ENCODE peak calls at places on chromosomes 2 and 18, in nine cellular contexts. U is fibroblast of lung, C is K562, M is transverse colon, G is epithelial cell of esophagus, R is right lobe of liver, N is GM12865, E is fibroblast of villous mesenchyme, B is A549. T is an unnamed sample.

GRCh38 chr18:73577365-73577764 is 570.3 kb downstream of the FBXO15 start:
- DNase-seq in G (peak; percentile 32), N (no peak), B (no peak), C (no peak), R (no peak), E (no peak), U (peak; percentile 35), M (no peak), T (no peak)

GRCh38 chr18:76455015-76455676 is 39.9 kb downstream of the ZNF516 start:
- DNase-seq in M (no peak), B (no peak), R (no peak), E (peak; percentile 68), G (no peak), C (no peak), U (peak; percentile 24), N (no peak), T (no peak)

GRCh38 chr18:40159141-40160017 is 1795.7 kb upstream of the PIK3C3 start:
- DNase-seq in N (peak; percentile 5), E (peak; percentile 19), U (peak; percentile 80), M (no peak), R (no peak), C (peak; percentile 13), B (no peak), G (peak; percentile 52), T (peak; percentile 24)

GRCh38 chr2:126399001-126399400 is 257.0 kb upstream of the GYPC start:
- DNase-seq in G (no peak), U (no peak), M (no peak), R (no peak), B (no peak), N (peak; percentile 6), C (peak; percentile 21), E (no peak), T (no peak)

GRCh38 chr2:188478724-188479123 is 187.1 kb downstream of the GULP1 start:
- DNase-seq in B (no peak), M (no peak), R (no peak), U (no peak), E (no peak), C (no peak), N (peak; percentile 36), G (peak; percentile 63), T (peak; percentile 12)

GRCh38 chr2:240405654-240406313 is 29.7 kb upstream of the GPC1 start:
- DNase-seq in B (no peak), G (no peak), E (no peak), C (no peak), M (no peak), N (no peak), U (no peak), R (no peak), T (no peak)

GRCh38 chr2:34305587-34305986 is 706.5 kb upstream of the FAM98A start:
- DNase-seq in E (no peak), R (no peak), G (no peak), U (no peak), N (no peak), B (no peak), C (no peak), M (no peak), T (no peak)

GRCh38 chr2:99880148-99880983 is 262.0 kb downstream of the AFF3 start:
- DNase-seq in E (peak; percentile 69), M (no peak), R (no peak), G (peak; percentile 48), C (no peak), N (no peak), B (no peak), U (peak; percentile 82), T (peak; percentile 48)

GRCh38 chr2:145200307-145200706 is 680.4 kb upstream of the ZEB2 start:
- DNase-seq in R (no peak), N (no peak), E (no peak), G (no peak), M (no peak), B (no peak), U (no peak), C (no peak), T (no peak)

GRCh38 chr2:239399404-239399999 is 1.3 kb downstream of the HDAC4 start:
- DNase-seq in E (peak; percentile 59), U (no peak), R (peak; percentile 75), B (peak; percentile 8), G (peak; percentile 17), N (peak; percentile 50), M (peak; percentile 71), C (peak; percentile 51), T (peak; percentile 41)

GRCh38 chr18:37335337-37335736 is 230.3 kb downstream of the CELF4 start:
- DNase-seq in U (no peak), M (no peak), B (no peak), E (no peak), R (no peak), G (no peak), N (no peak), C (no peak), T (no peak)

GRCh38 chr2:102262218-102263129 is 48.9 kb upstream of the IL1RL1 start:
- DNase-seq in M (no peak), G (no peak), B (no peak), R (no peak), U (peak; percentile 43), C (no peak), N (no peak), E (peak; percentile 72), T (peak; percentile 42)

DNA sequence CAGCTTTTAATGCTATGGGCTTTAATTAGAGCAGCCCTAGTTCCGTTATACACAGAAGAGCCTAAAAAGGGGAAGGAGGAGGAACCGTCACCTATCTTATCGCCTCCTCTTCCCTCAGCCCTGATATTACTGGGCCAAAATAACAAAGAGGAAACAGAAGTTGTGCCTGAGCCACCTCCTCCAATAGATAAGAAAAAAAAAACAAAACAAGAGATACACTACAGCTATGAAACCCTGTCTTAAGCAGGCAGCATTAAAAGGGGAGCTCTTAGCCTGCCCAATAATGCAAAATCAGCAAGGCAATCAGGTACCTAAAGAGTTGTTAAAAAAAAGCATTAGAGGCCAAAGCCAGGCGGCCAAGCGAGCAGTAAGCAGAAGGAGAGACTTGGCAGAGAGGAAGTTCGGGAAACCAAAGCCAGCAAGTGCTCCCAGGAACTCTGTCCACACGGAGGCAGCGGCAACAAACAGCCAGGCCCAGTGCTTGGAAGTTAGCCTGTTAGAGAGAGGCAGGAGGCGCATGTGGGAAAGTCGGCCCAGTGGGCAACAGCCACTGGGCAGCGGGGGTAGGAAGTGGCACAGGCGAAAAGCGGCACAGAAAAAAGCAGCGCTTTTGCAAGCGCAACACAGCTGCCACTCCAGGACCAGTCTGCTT is 41.8 kb upstream of the PDK1 start:
- DNase-seq in R (peak; percentile 20), B (no peak), U (no peak), E (no peak), C (peak; percentile 38), N (no peak), G (no peak), M (no peak), T (no peak)
- H3K4me3 ChIP-seq in R (no peak overlapping the region), B (no peak overlapping the region), U (no peak overlapping the region), E (no peak overlapping the region), C (no peak overlapping the region), N (no peak overlapping the region), G (no peak overlapping the region), M (no peak overlapping the region), T (no peak overlapping the region)

DNA sequence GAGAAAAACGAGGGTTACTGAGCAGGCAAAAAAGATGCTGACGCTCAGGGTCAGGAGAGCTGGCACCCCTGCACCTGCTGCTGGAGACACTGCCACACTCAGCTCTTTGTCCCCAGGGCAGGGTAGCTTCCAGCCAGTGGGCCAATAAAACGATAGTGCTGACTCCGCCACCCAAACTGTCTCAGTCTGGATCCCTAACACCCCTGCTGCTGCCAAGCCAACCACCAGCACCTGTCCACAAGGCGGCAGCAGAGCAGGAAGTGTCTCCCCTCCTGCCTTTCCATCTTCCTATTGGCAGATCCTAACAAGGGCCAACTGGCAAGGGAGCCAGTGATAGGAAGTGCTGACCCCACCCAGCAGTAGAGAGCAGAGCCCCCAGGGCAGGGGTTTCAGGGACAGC is 531.5 kb upstream of the SALL3 start:
- DNase-seq in U (no peak), M (no peak), B (no peak), E (no peak), C (peak; percentile 4), G (no peak), N (no peak), R (no peak), T (no peak)
- TF ChIP-seq CTCF in U (no peak), M (no peak), B (no peak), E (no peak), C (peak; percentile 10), G (no peak), N (no peak), R (no peak), T (no peak)

DNA sequence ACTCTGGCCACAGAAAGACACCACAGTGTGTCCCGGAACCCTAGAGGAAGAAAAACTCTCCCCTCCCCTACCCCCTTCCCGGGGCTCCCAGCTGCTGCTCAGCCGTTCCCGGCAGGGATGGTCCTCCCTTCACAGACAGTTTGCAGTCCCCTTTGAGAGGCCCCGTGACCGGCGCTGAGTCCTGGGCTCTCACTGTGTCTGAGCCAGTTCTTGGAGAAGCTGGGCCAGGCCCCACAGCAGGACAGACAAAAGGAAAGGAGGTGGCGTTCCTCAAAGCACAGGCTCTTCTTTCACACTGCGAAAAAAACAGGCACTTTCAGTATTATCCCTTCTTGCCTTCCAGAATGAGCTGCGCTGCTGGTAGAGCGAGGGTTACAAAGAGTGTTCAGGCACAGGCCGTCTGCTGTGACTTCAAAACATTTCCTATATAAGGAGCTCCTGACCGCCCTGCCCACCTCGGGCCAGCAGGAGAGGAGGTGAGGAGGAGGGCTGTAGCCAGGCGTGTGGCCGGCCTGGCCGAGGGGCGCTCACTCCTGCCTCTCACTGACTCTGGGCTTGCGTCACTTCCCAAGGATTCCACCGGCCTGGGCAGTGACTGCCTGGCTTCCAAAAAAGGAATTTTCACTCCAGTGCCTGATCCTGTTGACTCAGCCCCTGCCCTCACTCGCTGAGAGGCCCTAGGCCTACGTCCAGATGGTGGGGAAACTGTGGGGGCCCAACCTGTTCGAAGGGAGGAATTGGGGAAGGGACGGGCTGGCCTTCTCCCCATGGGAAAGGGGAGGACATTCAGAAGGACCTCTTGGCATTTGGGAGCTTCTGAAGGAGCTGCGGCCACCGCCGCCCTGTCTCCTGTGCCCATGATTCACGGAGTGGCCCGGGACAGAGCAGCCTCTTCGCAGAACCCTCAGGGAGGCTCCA is 24.9 kb downstream of the CIDEA start:
- DNase-seq in R (peak; percentile 65), C (no peak), U (peak; percentile 97), N (no peak), E (peak; percentile 96), B (no peak), G (peak; percentile 80), M (peak; percentile 69), T (peak; percentile 99)
- H3K4me3 ChIP-seq in R (peak overlapping the region; percentile 22), C (no peak overlapping the region), U (peak overlapping the region; percentile 60), N (no peak overlapping the region), E (peak overlapping the region; percentile 47), B (no peak overlapping the region), G (no peak overlapping the region), M (peak overlapping the region; percentile 28), T (peak overlapping the region; percentile 48)

DNA sequence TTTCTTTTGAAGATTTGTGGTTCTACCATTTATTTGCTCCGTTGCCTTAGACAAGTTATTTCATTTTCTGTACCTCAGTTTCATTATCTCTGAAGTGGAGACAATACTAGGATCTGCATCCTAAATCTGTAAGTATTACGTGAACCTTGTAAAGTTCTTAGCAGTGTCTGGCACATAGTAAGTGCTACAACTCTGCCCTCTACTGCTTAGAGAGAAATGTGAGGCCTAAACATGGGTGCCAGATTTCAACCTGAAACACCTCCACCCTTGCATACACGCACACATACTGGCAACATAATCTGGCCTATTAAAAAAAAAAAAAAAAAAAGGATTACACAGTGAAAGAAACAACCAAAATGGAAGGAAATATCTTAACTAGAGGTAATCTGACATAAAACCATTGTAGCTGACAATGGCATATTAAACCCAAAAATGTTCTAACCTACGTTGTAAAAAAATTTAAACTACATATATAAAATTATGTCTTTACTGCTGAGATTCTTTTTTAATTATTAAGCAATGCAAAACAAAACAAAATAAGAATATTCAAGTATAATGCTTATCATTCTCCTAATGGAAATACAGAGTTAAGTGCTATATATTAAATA is 132.6 kb downstream of the MAP2 start:
- DNase-seq in N (peak; percentile 39), E (peak; percentile 39), U (peak; percentile 70), G (peak; percentile 76), M (no peak), R (no peak), C (no peak), B (peak; percentile 8), T (peak; percentile 35)
- TF ChIP-seq CTCF in N (peak; percentile 40), E (peak; percentile 54), U (peak; percentile 68), G (peak; percentile 75), M (no peak), R (peak; percentile 40), C (no peak), B (peak; percentile 71), T (peak; percentile 64)